ENCODE peak calls at places on chromosomes 13 and 19, in five cellular contexts. H, S, O, R and N are unnamed samples.

GRCh38 chr19:3803114-3803888 is 17.1 kb upstream of the MATK start:
- DNase-seq in O (no peak), R (no peak), H (no peak), S (no peak), N (no peak)

GRCh38 chr13:24254151-24254810 is 55.1 kb upstream of the C1QTNF9 start:
- DNase-seq in S (peak), R (no peak), O (peak), H (no peak), N (no peak)

GRCh38 chr13:97574926-97575325 is 141.0 kb downstream of the RAP2A start:
- DNase-seq in O (peak), S (peak), H (peak), R (peak), N (no peak)

GRCh38 chr19:6417713-6418561 is 6.7 kb downstream of the KHSRP start:
- DNase-seq in O (no peak), H (no peak), R (no peak), S (no peak), N (peak)

GRCh38 chr13:102799544-102800144 is 725 bp downstream of the BIVM start:
- DNase-seq in R (no peak), S (no peak), H (no peak), O (peak), N (no peak)

GRCh38 chr19:29811125-29812079 is at the start of gene CCNE1:
- DNase-seq in R (peak), H (peak), S (peak), O (peak), N (peak)

GRCh38 chr13:98856983-98857382 is 104.5 kb upstream of the SLC15A1 start:
- DNase-seq in S (no peak), R (no peak), H (no peak), O (no peak), N (peak)

GRCh38 chr19:49059056-49059455 is 1.5 kb upstream of the CGB7 start:
- DNase-seq in H (no peak), O (no peak), R (no peak), S (no peak), N (no peak)

GRCh38 chr13:27839809-27840467 is 47.7 kb downstream of the GSX1 start:
- DNase-seq in O (no peak), H (no peak), S (no peak), R (no peak), N (no peak)

GRCh38 chr13:30125422-30126073 is 181.8 kb downstream of the KATNAL1 start:
- DNase-seq in O (no peak), H (no peak), R (no peak), S (peak), N (no peak)

GRCh38 chr13:19818223-19818842 is 35.6 kb upstream of the PSPC1 start:
- DNase-seq in R (peak), O (peak), H (peak), S (no peak), N (no peak)

GRCh38 chr13:112060899-112061366 is 6.0 kb upstream of the SOX1 start:
- DNase-seq in H (no peak), O (no peak), S (no peak), R (no peak), N (no peak)

GRCh38 chr13:40490086-40490723 is 176.2 kb downstream of the FOXO1 start:
- DNase-seq in O (no peak), H (peak), S (no peak), R (no peak), N (no peak)

GRCh38 chr13:46553886-46554855 is 1.2 kb downstream of the LRCH1 start:
- DNase-seq in O (peak), H (peak), S (no peak), R (peak), N (peak)